ENCODE peak calls at places on chromosome 15, in six cellular contexts. One of them, this sample, is unnamed.

GRCh38 chr15:58469432-58470353 is 37.9 kb downstream of the LIPC start:
- DNase-seq in SK-N-SH: no peak
- DNase-seq in HCT116: peak; percentile 69
- DNase-seq in H1: no peak
- DNase-seq in GM12878: no peak
- DNase-seq in K562: no peak
- DNase-seq in this sample: no peak

GRCh38 chr15:100341662-100342560 is at the start of gene ADAMTS17:
- DNase-seq in SK-N-SH: peak; percentile 96
- DNase-seq in HCT116: peak; percentile 94
- DNase-seq in H1: peak; percentile 87
- DNase-seq in GM12878: peak; percentile 17
- DNase-seq in K562: peak; percentile 30
- DNase-seq in this sample: peak; percentile 86

GRCh38 chr15:48796521-48796920 is 14.3 kb downstream of the CEP152 start:
- DNase-seq in SK-N-SH: no peak
- DNase-seq in HCT116: no peak
- DNase-seq in H1: no peak
- DNase-seq in GM12878: no peak
- DNase-seq in K562: no peak
- DNase-seq in this sample: no peak

GRCh38 chr15:47756872-47757271 is 39.6 kb downstream of the SEMA6D start:
- DNase-seq in SK-N-SH: no peak
- DNase-seq in HCT116: no peak
- DNase-seq in H1: no peak
- DNase-seq in GM12878: no peak
- DNase-seq in K562: no peak
- DNase-seq in this sample: no peak

GRCh38 chr15:64423970-64424369 is 36.3 kb downstream of the TRIP4 start:
- DNase-seq in SK-N-SH: no peak
- DNase-seq in HCT116: no peak
- DNase-seq in H1: no peak
- DNase-seq in GM12878: peak; percentile 25
- DNase-seq in K562: no peak
- DNase-seq in this sample: no peak

GRCh38 chr15:80891006-80891405 is 98.6 kb downstream of the MESD start:
- DNase-seq in SK-N-SH: no peak
- DNase-seq in HCT116: no peak
- DNase-seq in H1: no peak
- DNase-seq in GM12878: no peak
- DNase-seq in K562: no peak
- DNase-seq in this sample: no peak

GRCh38 chr15:61342390-61342789 is 113.3 kb upstream of the RORA start:
- DNase-seq in SK-N-SH: no peak
- DNase-seq in HCT116: no peak
- DNase-seq in H1: no peak
- DNase-seq in GM12878: no peak
- DNase-seq in K562: no peak
- DNase-seq in this sample: no peak

GRCh38 chr15:76576526-76577279 is 240.1 kb downstream of the ISL2 start:
- DNase-seq in SK-N-SH: no peak
- DNase-seq in HCT116: no peak
- DNase-seq in H1: no peak
- DNase-seq in GM12878: peak; percentile 21
- DNase-seq in K562: no peak
- DNase-seq in this sample: peak; percentile 47

GRCh38 chr15:43912991-43913927 is 86.5 kb downstream of the WDR76 start:
- DNase-seq in SK-N-SH: no peak
- DNase-seq in HCT116: peak; percentile 92
- DNase-seq in H1: peak; percentile 21
- DNase-seq in GM12878: no peak
- DNase-seq in K562: no peak
- DNase-seq in this sample: no peak

GRCh38 chr15:36428102-36428845 is 151.2 kb upstream of the CDIN1 start:
- DNase-seq in SK-N-SH: no peak
- DNase-seq in HCT116: peak; percentile 96
- DNase-seq in H1: peak; percentile 36
- DNase-seq in GM12878: no peak
- DNase-seq in K562: peak; percentile 89
- DNase-seq in this sample: no peak

GRCh38 chr15:36426696-36427095 is 152.7 kb upstream of the CDIN1 start:
- DNase-seq in SK-N-SH: no peak
- DNase-seq in HCT116: no peak
- DNase-seq in H1: no peak
- DNase-seq in GM12878: no peak
- DNase-seq in K562: no peak
- DNase-seq in this sample: no peak

GRCh38 chr15:36422631-36423030 is 156.8 kb upstream of the CDIN1 start:
- DNase-seq in SK-N-SH: no peak
- DNase-seq in HCT116: no peak
- DNase-seq in H1: no peak
- DNase-seq in GM12878: no peak
- DNase-seq in K562: no peak
- DNase-seq in this sample: no peak
- TF ChIP-seq JUND in SK-N-SH: no peak
- TF ChIP-seq JUND in HCT116: no peak
- TF ChIP-seq JUND in H1: no peak
- TF ChIP-seq JUND in GM12878: no peak
- TF ChIP-seq JUND in K562: no peak
- TF ChIP-seq JUND in this sample: no peak

DNA sequence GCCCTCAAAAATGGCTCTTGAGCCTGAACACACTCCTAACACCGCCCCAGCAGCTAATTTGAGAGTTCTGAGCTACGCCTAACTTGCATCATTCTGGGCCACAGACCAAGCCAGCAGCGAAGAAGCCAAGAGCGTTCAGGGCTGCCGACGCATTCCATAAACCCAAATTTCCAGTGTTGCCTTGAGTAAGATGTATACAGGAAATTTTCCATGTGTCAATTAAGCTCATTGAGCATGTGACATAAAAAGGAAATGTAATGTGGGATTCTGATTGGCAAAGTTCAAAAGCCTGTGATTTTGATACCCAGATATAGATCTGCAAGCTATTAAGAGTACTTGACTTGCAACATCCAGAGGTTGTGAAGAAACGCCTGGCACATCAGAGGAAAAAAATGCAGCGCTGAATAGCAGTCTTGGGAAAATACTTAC is 148.6 kb upstream of the NR2F2 start:
- DNase-seq in SK-N-SH: no peak
- DNase-seq in HCT116: no peak
- DNase-seq in H1: no peak
- DNase-seq in GM12878: no peak
- DNase-seq in K562: no peak
- DNase-seq in this sample: no peak
- TF ChIP-seq JUND in SK-N-SH: no peak
- TF ChIP-seq JUND in HCT116: no peak
- TF ChIP-seq JUND in H1: no peak
- TF ChIP-seq JUND in GM12878: no peak
- TF ChIP-seq JUND in K562: no peak
- TF ChIP-seq JUND in this sample: no peak

GRCh38 chr15:39357478-39358268 is 223.2 kb upstream of the THBS1 start:
- DNase-seq in SK-N-SH: no peak
- DNase-seq in HCT116: no peak
- DNase-seq in H1: no peak
- DNase-seq in GM12878: no peak
- DNase-seq in K562: no peak
- DNase-seq in this sample: no peak
- TF ChIP-seq JUND in SK-N-SH: no peak
- TF ChIP-seq JUND in HCT116: no peak
- TF ChIP-seq JUND in H1: no peak
- TF ChIP-seq JUND in GM12878: no peak
- TF ChIP-seq JUND in K562: no peak
- TF ChIP-seq JUND in this sample: no peak

DNA sequence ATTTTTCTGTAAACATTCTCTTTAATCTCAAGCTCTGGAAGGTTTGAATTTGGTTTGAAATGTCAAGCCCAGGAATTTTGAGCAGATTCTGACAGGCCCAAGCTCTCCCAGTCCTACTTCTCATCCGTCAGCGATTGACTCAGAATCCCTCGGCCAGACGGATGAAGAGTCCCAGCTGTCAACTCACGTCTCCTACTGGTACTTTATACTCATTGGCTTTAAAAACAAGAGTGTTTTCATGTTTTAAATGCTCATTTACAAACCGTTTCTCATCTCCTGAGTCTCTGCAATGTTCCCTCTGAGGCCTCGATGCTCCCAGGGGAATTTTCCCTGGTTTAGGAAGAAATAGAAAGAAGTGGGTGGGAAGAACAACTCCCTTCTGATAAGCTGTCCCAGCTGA is 478.1 kb upstream of the DPH6 start:
- DNase-seq in SK-N-SH: no peak
- DNase-seq in HCT116: no peak
- DNase-seq in H1: no peak
- DNase-seq in GM12878: no peak
- DNase-seq in K562: no peak
- DNase-seq in this sample: no peak
- TF ChIP-seq JUND in SK-N-SH: no peak
- TF ChIP-seq JUND in HCT116: no peak
- TF ChIP-seq JUND in H1: no peak
- TF ChIP-seq JUND in GM12878: no peak
- TF ChIP-seq JUND in K562: no peak
- TF ChIP-seq JUND in this sample: no peak

DNA sequence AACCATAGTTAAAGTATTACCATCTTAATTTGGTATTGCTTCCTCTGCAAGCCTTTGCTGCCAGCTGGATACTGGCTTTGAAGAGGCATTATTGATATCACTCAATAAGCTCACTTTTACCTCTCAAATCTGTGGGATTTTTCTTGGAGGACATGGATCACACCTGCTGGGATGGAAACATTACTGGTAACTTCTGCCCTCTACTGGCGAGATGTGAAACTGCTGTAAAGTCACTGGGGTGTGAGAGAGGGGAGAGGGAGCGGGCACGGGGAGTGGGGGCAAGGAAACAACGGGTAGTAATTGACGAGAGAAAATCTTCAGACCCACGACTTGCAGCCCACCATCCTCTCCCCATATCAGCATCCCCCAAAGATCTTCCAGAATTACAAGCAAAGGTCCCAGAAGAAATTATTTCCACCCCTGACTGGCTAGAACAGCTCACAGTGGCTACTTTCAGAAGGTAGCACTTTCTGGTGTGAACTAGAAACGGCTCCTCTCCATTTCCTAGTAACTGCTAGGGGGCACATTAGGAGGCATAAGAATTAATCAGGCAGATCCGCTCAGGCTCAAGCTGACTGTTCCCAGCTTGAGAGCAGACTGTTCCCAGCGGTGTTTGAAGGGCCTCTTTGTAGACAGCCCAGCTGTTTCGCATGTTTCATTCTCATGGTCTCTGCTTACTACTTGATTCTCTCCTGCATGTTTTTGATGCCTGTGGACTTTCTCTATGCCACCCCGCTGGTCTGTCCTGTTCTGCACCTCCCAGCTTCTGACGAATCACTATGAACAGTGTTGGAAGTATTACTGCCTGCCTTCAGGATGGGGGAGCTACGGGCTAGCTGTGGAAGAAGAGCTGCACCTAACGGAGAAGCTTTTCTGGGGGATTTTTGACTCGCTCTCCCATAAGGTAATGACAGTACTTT is 230.3 kb upstream of the CHRM5 start:
- DNase-seq in SK-N-SH: peak; percentile 71
- DNase-seq in HCT116: peak; percentile 16
- DNase-seq in H1: peak; percentile 15
- DNase-seq in GM12878: no peak
- DNase-seq in K562: peak; percentile 59
- DNase-seq in this sample: peak; percentile 70
- TF ChIP-seq JUND in SK-N-SH: no peak
- TF ChIP-seq JUND in HCT116: no peak
- TF ChIP-seq JUND in H1: no peak
- TF ChIP-seq JUND in GM12878: no peak
- TF ChIP-seq JUND in K562: no peak
- TF ChIP-seq JUND in this sample: no peak

DNA sequence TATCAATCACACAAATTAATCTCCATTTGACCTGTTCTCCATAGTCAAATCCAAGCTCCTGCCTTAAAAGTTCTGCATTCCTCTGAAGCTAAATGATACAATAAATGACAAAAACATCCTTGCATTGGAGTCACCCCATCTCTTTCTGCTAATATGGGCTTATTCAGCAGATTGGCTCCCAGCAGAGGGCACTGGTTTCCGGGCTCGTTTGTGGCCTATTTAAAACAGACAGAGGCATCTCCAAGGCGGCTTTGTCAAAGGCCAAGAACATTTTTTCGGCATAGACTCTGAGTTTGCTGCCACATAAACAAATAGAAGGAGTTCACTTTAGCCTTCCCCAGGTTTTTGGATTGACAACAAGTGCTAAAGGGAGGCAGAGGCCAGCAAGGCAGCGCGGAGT is 204.4 kb upstream of the RASGRP1 start:
- DNase-seq in SK-N-SH: no peak
- DNase-seq in HCT116: no peak
- DNase-seq in H1: peak; percentile 15
- DNase-seq in GM12878: no peak
- DNase-seq in K562: peak; percentile 6
- DNase-seq in this sample: no peak
- TF ChIP-seq JUND in SK-N-SH: no peak
- TF ChIP-seq JUND in HCT116: no peak
- TF ChIP-seq JUND in H1: no peak
- TF ChIP-seq JUND in GM12878: no peak
- TF ChIP-seq JUND in K562: no peak
- TF ChIP-seq JUND in this sample: no peak

DNA sequence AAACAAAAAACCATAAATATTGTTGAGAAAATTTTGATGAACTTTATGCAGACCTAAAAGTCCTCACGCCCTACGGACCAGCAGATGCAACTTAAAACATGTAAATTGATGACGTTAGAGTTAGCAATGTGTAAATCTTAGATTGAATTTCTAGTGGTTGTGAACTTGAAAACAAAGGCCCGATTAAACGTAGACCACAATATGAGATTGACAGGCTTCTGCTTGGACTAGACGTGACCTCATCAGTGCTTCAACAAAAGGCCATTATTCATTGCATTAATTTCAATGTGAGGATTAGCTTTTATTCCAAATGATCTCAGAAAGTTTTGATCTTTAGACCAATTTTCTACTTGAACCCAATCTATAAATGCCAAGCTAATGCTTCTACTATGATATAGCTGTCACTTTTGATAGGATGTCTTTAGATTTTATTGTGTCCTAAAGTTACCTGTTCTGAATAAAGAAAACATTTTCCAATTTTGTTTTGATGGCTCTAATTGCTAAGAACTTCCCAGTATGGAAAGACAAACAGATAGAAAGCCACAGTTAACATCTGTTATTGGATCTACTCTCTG is 55.4 kb upstream of the SPPL2A start:
- DNase-seq in SK-N-SH: no peak
- DNase-seq in HCT116: no peak
- DNase-seq in H1: no peak
- DNase-seq in GM12878: no peak
- DNase-seq in K562: no peak
- DNase-seq in this sample: no peak
- TF ChIP-seq JUND in SK-N-SH: no peak
- TF ChIP-seq JUND in HCT116: no peak
- TF ChIP-seq JUND in H1: no peak
- TF ChIP-seq JUND in GM12878: no peak
- TF ChIP-seq JUND in K562: no peak
- TF ChIP-seq JUND in this sample: no peak

DNA sequence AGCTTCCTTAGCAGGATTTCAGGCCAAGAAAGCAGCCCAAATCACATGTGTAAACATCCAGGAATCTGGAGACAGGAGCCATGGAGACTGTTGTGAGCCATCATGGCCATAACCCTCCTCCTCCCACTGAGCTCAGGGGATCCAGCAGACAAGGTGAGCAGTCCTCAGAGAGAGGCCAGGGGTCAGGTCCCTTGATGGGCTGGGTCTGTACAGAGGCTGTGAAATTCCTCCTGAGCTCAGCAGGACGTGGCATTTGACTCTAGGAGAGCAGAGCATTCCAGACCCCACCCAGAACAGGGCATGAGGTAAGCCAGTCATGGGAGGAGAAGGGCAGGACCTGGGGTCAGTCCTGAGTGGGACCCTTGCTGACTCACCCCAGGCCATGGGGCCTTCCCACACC is 67.0 kb upstream of the ACAN start:
- DNase-seq in SK-N-SH: no peak
- DNase-seq in HCT116: no peak
- DNase-seq in H1: no peak
- DNase-seq in GM12878: no peak
- DNase-seq in K562: no peak
- DNase-seq in this sample: no peak
- TF ChIP-seq JUND in SK-N-SH: no peak
- TF ChIP-seq JUND in HCT116: no peak
- TF ChIP-seq JUND in H1: no peak
- TF ChIP-seq JUND in GM12878: no peak
- TF ChIP-seq JUND in K562: no peak
- TF ChIP-seq JUND in this sample: no peak